ENCODE peak calls at places on chromosomes 16 and 17, in four cellular contexts. C, D, B and Y are unnamed samples.

GRCh38 chr16:28554634-28555423 is 1.1 kb downstream of the SGF29 start:
- DNase-seq in C (no peak), D (no peak), B (no peak), Y (no peak)

GRCh38 chr16:60818471-60818870 is 1217.8 kb downstream of the CDH8 start:
- DNase-seq in C (no peak), D (no peak), B (no peak), Y (no peak)

GRCh38 chr17:65841116-65841515 is 279.7 kb upstream of the AXIN2 start:
- DNase-seq in C (no peak), D (no peak), B (no peak), Y (no peak)

GRCh38 chr17:14459955-14460354 is 159.1 kb downstream of the HS3ST3B1 start:
- DNase-seq in C (no peak), D (no peak), B (no peak), Y (no peak)

GRCh38 chr16:14529010-14529669 is 100.9 kb downstream of the PARN start:
- DNase-seq in C (no peak), D (peak), B (peak), Y (peak)

GRCh38 chr17:52138350-52138749 is 20.2 kb downstream of the CA10 start:
- DNase-seq in C (no peak), D (no peak), B (no peak), Y (no peak)

GRCh38 chr17:6660765-6661463 is 9.4 kb downstream of the C17orf100 start:
- DNase-seq in C (no peak), D (no peak), B (no peak), Y (no peak)

GRCh38 chr16:74226361-74226979 is 70.1 kb upstream of the PSMD7 start:
- DNase-seq in C (no peak), D (no peak), B (peak), Y (no peak)

GRCh38 chr16:6574146-6574545 is 758.5 kb upstream of the RBFOX1 start:
- DNase-seq in C (no peak), D (no peak), B (no peak), Y (no peak)

GRCh38 chr17:79174905-79175856 is 100.6 kb downstream of the ENGASE start:
- DNase-seq in C (no peak), D (no peak), B (no peak), Y (peak)

GRCh38 chr16:1884155-1884760 is 12.3 kb upstream of the MEIOB start:
- DNase-seq in C (no peak), D (no peak), B (peak), Y (no peak)

GRCh38 chr16:50697881-50698767 is 4.7 kb downstream of the NOD2 start:
- DNase-seq in C (no peak), D (no peak), B (peak), Y (no peak)

GRCh38 chr17:37450090-37450489 is 39.6 kb upstream of the DUSP14 start:
- DNase-seq in C (no peak), D (no peak), B (peak), Y (no peak)

GRCh38 chr17:46818929-46819859 is 702 bp upstream of the WNT3 start:
- DNase-seq in C (no peak), D (no peak), B (peak), Y (no peak)

GRCh38 chr17:54111576-54111975 is 288.8 kb downstream of the KIF2B start:
- DNase-seq in C (no peak), D (no peak), B (no peak), Y (no peak)

GRCh38 chr16:66706506-66706880 is 9.9 kb upstream of the CMTM4 start:
- DNase-seq in C (no peak), D (no peak), B (peak), Y (no peak)

GRCh38 chr16:83901101-83901500 is 2.2 kb downstream of the MLYCD start:
- DNase-seq in C (no peak), D (no peak), B (no peak), Y (no peak)

GRCh38 chr17:80938556-80938955 is 53.1 kb upstream of the CHMP6 start:
- DNase-seq in C (no peak), D (no peak), B (no peak), Y (no peak)

GRCh38 chr17:30369995-30370394 is 8.7 kb upstream of the CPD start:
- DNase-seq in C (no peak), D (no peak), B (no peak), Y (peak)

GRCh38 chr16:20383106-20384029 is 21.2 kb downstream of the PDILT start:
- DNase-seq in C (no peak), D (no peak), B (peak), Y (peak)

GRCh38 chr16:57801856-57802634 is at the start of gene KIFC3:
- DNase-seq in C (no peak), D (no peak), B (peak), Y (peak)

GRCh38 chr17:67289174-67289876 is 44.3 kb upstream of the HELZ start:
- DNase-seq in C (no peak), D (no peak), B (no peak), Y (no peak)

GRCh38 chr16:20866161-20866772 is 33.9 kb downstream of the DCUN1D3 start:
- DNase-seq in C (no peak), D (peak), B (peak), Y (peak)